ENCODE peak calls at places on chromosomes 3 and 15, in nine cellular contexts. One of them, this sample, is unnamed.

GRCh38 chr3:154776549-154777230 is 303.4 kb upstream of the MME start:
- DNase-seq in SK-N-SH: no peak
- DNase-seq in endothelial cell of umbilical vein: no peak
- DNase-seq in A549: no peak
- DNase-seq in K562: no peak
- DNase-seq in HCT116: no peak
- DNase-seq in WTC11: no peak
- DNase-seq in HepG2: no peak
- DNase-seq in H1: no peak
- DNase-seq in this sample: no peak

GRCh38 chr15:62421289-62421688 is 256.2 kb upstream of the C2CD4B start:
- DNase-seq in SK-N-SH: no peak
- DNase-seq in endothelial cell of umbilical vein: no peak
- DNase-seq in A549: no peak
- DNase-seq in K562: no peak
- DNase-seq in HCT116: no peak
- DNase-seq in WTC11: no peak
- DNase-seq in HepG2: no peak
- DNase-seq in H1: no peak
- DNase-seq in this sample: no peak

GRCh38 chr3:171419457-171419856 is 40.7 kb downstream of the TNIK start:
- DNase-seq in SK-N-SH: no peak
- DNase-seq in endothelial cell of umbilical vein: no peak
- DNase-seq in A549: no peak
- DNase-seq in K562: no peak
- DNase-seq in HCT116: no peak
- DNase-seq in WTC11: no peak
- DNase-seq in HepG2: no peak
- DNase-seq in H1: no peak
- DNase-seq in this sample: no peak

GRCh38 chr3:183878071-183878470 is 6.6 kb downstream of the PARL start:
- DNase-seq in SK-N-SH: no peak
- DNase-seq in endothelial cell of umbilical vein: no peak
- DNase-seq in A549: no peak
- DNase-seq in K562: peak
- DNase-seq in HCT116: no peak
- DNase-seq in WTC11: no peak
- DNase-seq in HepG2: no peak
- DNase-seq in H1: no peak
- DNase-seq in this sample: peak

GRCh38 chr3:119173325-119173724 is at the start of gene UPK1B:
- DNase-seq in SK-N-SH: no peak
- DNase-seq in endothelial cell of umbilical vein: no peak
- DNase-seq in A549: no peak
- DNase-seq in K562: peak
- DNase-seq in HCT116: no peak
- DNase-seq in WTC11: peak
- DNase-seq in HepG2: no peak
- DNase-seq in H1: peak
- DNase-seq in this sample: no peak

GRCh38 chr3:112568642-112569041 is 6.8 kb downstream of the SLC35A5 start:
- DNase-seq in SK-N-SH: no peak
- DNase-seq in endothelial cell of umbilical vein: peak
- DNase-seq in A549: no peak
- DNase-seq in K562: no peak
- DNase-seq in HCT116: no peak
- DNase-seq in WTC11: no peak
- DNase-seq in HepG2: no peak
- DNase-seq in H1: no peak
- DNase-seq in this sample: no peak

GRCh38 chr3:134350266-134350665 is 24.0 kb downstream of the AMOTL2 start:
- DNase-seq in SK-N-SH: no peak
- DNase-seq in endothelial cell of umbilical vein: no peak
- DNase-seq in A549: no peak
- DNase-seq in K562: no peak
- DNase-seq in HCT116: no peak
- DNase-seq in WTC11: no peak
- DNase-seq in HepG2: no peak
- DNase-seq in H1: no peak
- DNase-seq in this sample: no peak

GRCh38 chr3:44958406-44958805 is 17.6 kb downstream of the ZDHHC3 start:
- DNase-seq in SK-N-SH: no peak
- DNase-seq in endothelial cell of umbilical vein: no peak
- DNase-seq in A549: no peak
- DNase-seq in K562: no peak
- DNase-seq in HCT116: no peak
- DNase-seq in WTC11: no peak
- DNase-seq in HepG2: no peak
- DNase-seq in H1: no peak
- DNase-seq in this sample: no peak

GRCh38 chr15:74422723-74423442 is 10.9 kb downstream of the SEMA7A start:
- DNase-seq in SK-N-SH: no peak
- DNase-seq in endothelial cell of umbilical vein: no peak
- DNase-seq in A549: no peak
- DNase-seq in K562: no peak
- DNase-seq in HCT116: no peak
- DNase-seq in WTC11: peak
- DNase-seq in HepG2: peak
- DNase-seq in H1: peak
- DNase-seq in this sample: no peak

GRCh38 chr15:68442041-68442440 is 10.1 kb upstream of the ITGA11 start:
- DNase-seq in SK-N-SH: no peak
- DNase-seq in endothelial cell of umbilical vein: no peak
- DNase-seq in A549: no peak
- DNase-seq in K562: no peak
- DNase-seq in HCT116: no peak
- DNase-seq in WTC11: no peak
- DNase-seq in HepG2: no peak
- DNase-seq in H1: no peak
- DNase-seq in this sample: no peak

GRCh38 chr3:152610621-152611020 is 224.3 kb upstream of the P2RY1 start:
- DNase-seq in SK-N-SH: no peak
- DNase-seq in endothelial cell of umbilical vein: no peak
- DNase-seq in A549: no peak
- DNase-seq in K562: no peak
- DNase-seq in HCT116: no peak
- DNase-seq in WTC11: peak
- DNase-seq in HepG2: no peak
- DNase-seq in H1: no peak
- DNase-seq in this sample: no peak

GRCh38 chr15:63473749-63473998 is 30.7 kb upstream of the USP3 start:
- DNase-seq in SK-N-SH: no peak
- DNase-seq in endothelial cell of umbilical vein: no peak
- DNase-seq in A549: no peak
- DNase-seq in K562: no peak
- DNase-seq in HCT116: no peak
- DNase-seq in WTC11: no peak
- DNase-seq in HepG2: no peak
- DNase-seq in H1: no peak
- DNase-seq in this sample: no peak

GRCh38 chr15:63475670-63476069 is 28.7 kb upstream of the USP3 start:
- DNase-seq in SK-N-SH: no peak
- DNase-seq in endothelial cell of umbilical vein: no peak
- DNase-seq in A549: no peak
- DNase-seq in K562: no peak
- DNase-seq in HCT116: no peak
- DNase-seq in WTC11: no peak
- DNase-seq in HepG2: no peak
- DNase-seq in H1: no peak
- DNase-seq in this sample: no peak

GRCh38 chr15:63473999-63474809 is 30.2 kb upstream of the USP3 start:
- DNase-seq in SK-N-SH: no peak
- DNase-seq in endothelial cell of umbilical vein: no peak
- DNase-seq in A549: no peak
- DNase-seq in K562: no peak
- DNase-seq in HCT116: no peak
- DNase-seq in WTC11: peak
- DNase-seq in HepG2: peak
- DNase-seq in H1: no peak
- DNase-seq in this sample: no peak

GRCh38 chr15:63476229-63476632 is 28.2 kb upstream of the USP3 start:
- DNase-seq in SK-N-SH: no peak
- DNase-seq in endothelial cell of umbilical vein: peak
- DNase-seq in A549: peak
- DNase-seq in K562: no peak
- DNase-seq in HCT116: peak
- DNase-seq in WTC11: no peak
- DNase-seq in HepG2: peak
- DNase-seq in H1: no peak
- DNase-seq in this sample: no peak

GRCh38 chr15:63474810-63475316 is 29.5 kb upstream of the USP3 start:
- DNase-seq in SK-N-SH: no peak
- DNase-seq in endothelial cell of umbilical vein: no peak
- DNase-seq in A549: no peak
- DNase-seq in K562: no peak
- DNase-seq in HCT116: no peak
- DNase-seq in WTC11: no peak
- DNase-seq in HepG2: peak
- DNase-seq in H1: no peak
- DNase-seq in this sample: peak
- TF ChIP-seq MAX in SK-N-SH: no peak
- TF ChIP-seq MAX in endothelial cell of umbilical vein: no peak
- TF ChIP-seq MAX in A549: no peak
- TF ChIP-seq MAX in K562: no peak
- TF ChIP-seq MAX in HCT116: no peak
- TF ChIP-seq MAX in WTC11: no peak
- TF ChIP-seq MAX in HepG2: no peak
- TF ChIP-seq MAX in H1: no peak
- TF ChIP-seq MAX in this sample: no peak

GRCh38 chr3:128701342-128702212 is 24.4 kb upstream of the RAB7A start:
- DNase-seq in SK-N-SH: peak
- DNase-seq in endothelial cell of umbilical vein: peak
- DNase-seq in A549: no peak
- DNase-seq in K562: no peak
- DNase-seq in HCT116: no peak
- DNase-seq in WTC11: no peak
- DNase-seq in HepG2: no peak
- DNase-seq in H1: no peak
- DNase-seq in this sample: no peak

GRCh38 chr3:128697336-128697735 is 28.6 kb upstream of the RAB7A start:
- DNase-seq in SK-N-SH: no peak
- DNase-seq in endothelial cell of umbilical vein: no peak
- DNase-seq in A549: no peak
- DNase-seq in K562: no peak
- DNase-seq in HCT116: no peak
- DNase-seq in WTC11: no peak
- DNase-seq in HepG2: no peak
- DNase-seq in H1: no peak
- DNase-seq in this sample: peak

GRCh38 chr3:128693696-128694095 is 32.3 kb upstream of the RAB7A start:
- DNase-seq in SK-N-SH: no peak
- DNase-seq in endothelial cell of umbilical vein: no peak
- DNase-seq in A549: no peak
- DNase-seq in K562: no peak
- DNase-seq in HCT116: no peak
- DNase-seq in WTC11: no peak
- DNase-seq in HepG2: no peak
- DNase-seq in H1: no peak
- DNase-seq in this sample: no peak

GRCh38 chr3:128702391-128702790 is 23.6 kb upstream of the RAB7A start:
- DNase-seq in SK-N-SH: peak
- DNase-seq in endothelial cell of umbilical vein: no peak
- DNase-seq in A549: no peak
- DNase-seq in K562: no peak
- DNase-seq in HCT116: no peak
- DNase-seq in WTC11: no peak
- DNase-seq in HepG2: no peak
- DNase-seq in H1: no peak
- DNase-seq in this sample: no peak

GRCh38 chr3:128698211-128699011 is 27.6 kb upstream of the RAB7A start:
- DNase-seq in SK-N-SH: peak
- DNase-seq in endothelial cell of umbilical vein: peak
- DNase-seq in A549: peak
- DNase-seq in K562: no peak
- DNase-seq in HCT116: no peak
- DNase-seq in WTC11: peak
- DNase-seq in HepG2: no peak
- DNase-seq in H1: no peak
- DNase-seq in this sample: peak
- TF ChIP-seq MAX in SK-N-SH: no peak
- TF ChIP-seq MAX in endothelial cell of umbilical vein: no peak
- TF ChIP-seq MAX in A549: peak
- TF ChIP-seq MAX in K562: no peak
- TF ChIP-seq MAX in HCT116: no peak
- TF ChIP-seq MAX in WTC11: peak
- TF ChIP-seq MAX in HepG2: no peak
- TF ChIP-seq MAX in H1: no peak
- TF ChIP-seq MAX in this sample: no peak

GRCh38 chr3:30665539-30665938 is 59.1 kb downstream of the TGFBR2 start:
- DNase-seq in SK-N-SH: no peak
- DNase-seq in endothelial cell of umbilical vein: no peak
- DNase-seq in A549: no peak
- DNase-seq in K562: no peak
- DNase-seq in HCT116: no peak
- DNase-seq in WTC11: no peak
- DNase-seq in HepG2: no peak
- DNase-seq in H1: no peak
- DNase-seq in this sample: no peak
- TF ChIP-seq MAX in SK-N-SH: no peak
- TF ChIP-seq MAX in endothelial cell of umbilical vein: no peak
- TF ChIP-seq MAX in A549: no peak
- TF ChIP-seq MAX in K562: no peak
- TF ChIP-seq MAX in HCT116: no peak
- TF ChIP-seq MAX in WTC11: no peak
- TF ChIP-seq MAX in HepG2: no peak
- TF ChIP-seq MAX in H1: no peak
- TF ChIP-seq MAX in this sample: no peak

GRCh38 chr3:140469491-140469890 is 208.4 kb upstream of the TRIM42 start:
- DNase-seq in SK-N-SH: no peak
- DNase-seq in endothelial cell of umbilical vein: no peak
- DNase-seq in A549: no peak
- DNase-seq in K562: no peak
- DNase-seq in HCT116: no peak
- DNase-seq in WTC11: no peak
- DNase-seq in HepG2: no peak
- DNase-seq in H1: no peak
- DNase-seq in this sample: no peak

GRCh38 chr3:140468407-140468806 is 209.5 kb upstream of the TRIM42 start:
- DNase-seq in SK-N-SH: no peak
- DNase-seq in endothelial cell of umbilical vein: no peak
- DNase-seq in A549: no peak
- DNase-seq in K562: no peak
- DNase-seq in HCT116: no peak
- DNase-seq in WTC11: no peak
- DNase-seq in HepG2: peak
- DNase-seq in H1: no peak
- DNase-seq in this sample: peak

GRCh38 chr3:140470211-140470610 is 207.7 kb upstream of the TRIM42 start:
- DNase-seq in SK-N-SH: no peak
- DNase-seq in endothelial cell of umbilical vein: no peak
- DNase-seq in A549: no peak
- DNase-seq in K562: no peak
- DNase-seq in HCT116: no peak
- DNase-seq in WTC11: peak
- DNase-seq in HepG2: no peak
- DNase-seq in H1: peak
- DNase-seq in this sample: no peak

GRCh38 chr3:140470962-140471361 is 206.9 kb upstream of the TRIM42 start:
- DNase-seq in SK-N-SH: peak
- DNase-seq in endothelial cell of umbilical vein: no peak
- DNase-seq in A549: no peak
- DNase-seq in K562: no peak
- DNase-seq in HCT116: no peak
- DNase-seq in WTC11: no peak
- DNase-seq in HepG2: no peak
- DNase-seq in H1: no peak
- DNase-seq in this sample: no peak

GRCh38 chr3:140472621-140473020 is 205.2 kb upstream of the TRIM42 start:
- DNase-seq in SK-N-SH: no peak
- DNase-seq in endothelial cell of umbilical vein: no peak
- DNase-seq in A549: no peak
- DNase-seq in K562: no peak
- DNase-seq in HCT116: no peak
- DNase-seq in WTC11: no peak
- DNase-seq in HepG2: no peak
- DNase-seq in H1: no peak
- DNase-seq in this sample: no peak
- TF ChIP-seq MAX in SK-N-SH: no peak
- TF ChIP-seq MAX in endothelial cell of umbilical vein: no peak
- TF ChIP-seq MAX in A549: no peak
- TF ChIP-seq MAX in K562: no peak
- TF ChIP-seq MAX in HCT116: no peak
- TF ChIP-seq MAX in WTC11: no peak
- TF ChIP-seq MAX in HepG2: no peak
- TF ChIP-seq MAX in H1: no peak
- TF ChIP-seq MAX in this sample: no peak